ENCODE peak calls at places on chromosomes 3 and 15, in four cellular contexts. One of them, this sample, is unnamed.

GRCh38 chr3:48974076-48974864 is 15.8 kb upstream of the P4HTM start:
- DNase-seq in trophoblast cell: no peak
- DNase-seq in mesenchymal stem cell: no peak
- DNase-seq in H1: no peak
- DNase-seq in this sample: no peak

GRCh38 chr15:42605281-42605744 is 29.9 kb downstream of the STARD9 start:
- DNase-seq in trophoblast cell: no peak
- DNase-seq in mesenchymal stem cell: peak; percentile 50
- DNase-seq in H1: no peak
- DNase-seq in this sample: no peak

GRCh38 chr15:31326729-31327673 is at the start of gene KLF13:
- DNase-seq in trophoblast cell: peak; percentile 60
- DNase-seq in mesenchymal stem cell: peak; percentile 72
- DNase-seq in H1: no peak
- DNase-seq in this sample: no peak

GRCh38 chr15:45224596-45225217 is 27.3 kb upstream of the SLC28A2 start:
- DNase-seq in trophoblast cell: no peak
- DNase-seq in mesenchymal stem cell: no peak
- DNase-seq in H1: no peak
- DNase-seq in this sample: no peak

GRCh38 chr3:80770106-80771079 is 991.1 kb downstream of the GBE1 start:
- DNase-seq in trophoblast cell: peak; percentile 79
- DNase-seq in mesenchymal stem cell: no peak
- DNase-seq in H1: no peak
- DNase-seq in this sample: no peak

GRCh38 chr3:175741951-175742350 is 882.8 kb downstream of the NAALADL2 start:
- DNase-seq in trophoblast cell: peak; percentile 54
- DNase-seq in mesenchymal stem cell: peak; percentile 32
- DNase-seq in H1: no peak
- DNase-seq in this sample: no peak

GRCh38 chr15:44081223-44082013 is 113.7 kb downstream of the FRMD5 start:
- DNase-seq in trophoblast cell: no peak
- DNase-seq in mesenchymal stem cell: no peak
- DNase-seq in H1: no peak
- DNase-seq in this sample: no peak

GRCh38 chr3:143084856-143085731 is 34.5 kb upstream of the CHST2 start:
- DNase-seq in trophoblast cell: peak; percentile 6
- DNase-seq in mesenchymal stem cell: peak; percentile 88
- DNase-seq in H1: no peak
- DNase-seq in this sample: no peak

GRCh38 chr3:107884719-107885460 is 205.9 kb downstream of the CD47 start:
- DNase-seq in trophoblast cell: peak; percentile 31
- DNase-seq in mesenchymal stem cell: peak; percentile 65
- DNase-seq in H1: no peak
- DNase-seq in this sample: no peak

GRCh38 chr3:88003115-88003755 is 55.6 kb downstream of the CGGBP1 start:
- DNase-seq in trophoblast cell: no peak
- DNase-seq in mesenchymal stem cell: peak; percentile 69
- DNase-seq in H1: no peak
- DNase-seq in this sample: peak; percentile 41

GRCh38 chr3:186107148-186108105 is 1.5 kb downstream of the ETV5 start:
- DNase-seq in trophoblast cell: peak; percentile 67
- DNase-seq in mesenchymal stem cell: peak; percentile 77
- DNase-seq in H1: no peak
- DNase-seq in this sample: peak; percentile 86

GRCh38 chr3:186540444-186541226 is 3.5 kb downstream of the CRYGS start:
- DNase-seq in trophoblast cell: peak; percentile 67
- DNase-seq in mesenchymal stem cell: peak; percentile 78
- DNase-seq in H1: peak; percentile 39
- DNase-seq in this sample: peak; percentile 80

GRCh38 chr15:56759450-56759845 is 26.1 kb upstream of the ZNF280D start:
- DNase-seq in trophoblast cell: no peak
- DNase-seq in mesenchymal stem cell: peak; percentile 89
- DNase-seq in H1: no peak
- DNase-seq in this sample: no peak

GRCh38 chr3:172543419-172543818 is 20.2 kb upstream of the TNFSF10 start:
- DNase-seq in trophoblast cell: no peak
- DNase-seq in mesenchymal stem cell: no peak
- DNase-seq in H1: no peak
- DNase-seq in this sample: no peak

GRCh38 chr15:78993931-78994530 is 49.2 kb upstream of the CTSH start:
- DNase-seq in trophoblast cell: no peak
- DNase-seq in mesenchymal stem cell: no peak
- DNase-seq in H1: no peak
- DNase-seq in this sample: no peak

GRCh38 chr3:71303627-71304260 is 279.8 kb downstream of the FOXP1 start:
- DNase-seq in trophoblast cell: no peak
- DNase-seq in mesenchymal stem cell: no peak
- DNase-seq in H1: no peak
- DNase-seq in this sample: no peak

GRCh38 chr3:150411106-150411460 is 3.0 kb downstream of the TSC22D2 start:
- DNase-seq in trophoblast cell: no peak
- DNase-seq in mesenchymal stem cell: no peak
- DNase-seq in H1: no peak
- DNase-seq in this sample: no peak

GRCh38 chr3:150412599-150413069 is 4.5 kb downstream of the TSC22D2 start:
- DNase-seq in trophoblast cell: no peak
- DNase-seq in mesenchymal stem cell: peak; percentile 87
- DNase-seq in H1: no peak
- DNase-seq in this sample: no peak

GRCh38 chr3:150414989-150415388 is 6.9 kb downstream of the TSC22D2 start:
- DNase-seq in trophoblast cell: no peak
- DNase-seq in mesenchymal stem cell: no peak
- DNase-seq in H1: no peak
- DNase-seq in this sample: no peak

GRCh38 chr3:150411971-150412370 is 3.9 kb downstream of the TSC22D2 start:
- DNase-seq in trophoblast cell: no peak
- DNase-seq in mesenchymal stem cell: peak; percentile 44
- DNase-seq in H1: no peak
- DNase-seq in this sample: no peak

GRCh38 chr3:150414273-150414672 is 6.2 kb downstream of the TSC22D2 start:
- DNase-seq in trophoblast cell: no peak
- DNase-seq in mesenchymal stem cell: peak; percentile 56
- DNase-seq in H1: no peak
- DNase-seq in this sample: no peak
- H3K9ac ChIP-seq in trophoblast cell: no peak overlapping the region
- H3K9ac ChIP-seq in mesenchymal stem cell: peak overlapping the region; percentile 100
- H3K9ac ChIP-seq in H1: no peak overlapping the region
- H3K9ac ChIP-seq in this sample: no peak overlapping the region

GRCh38 chr3:124748560-124749198 is 18.4 kb downstream of the UMPS start:
- DNase-seq in trophoblast cell: no peak
- DNase-seq in mesenchymal stem cell: no peak
- DNase-seq in H1: no peak
- DNase-seq in this sample: no peak

GRCh38 chr3:124741027-124741426 is 10.8 kb downstream of the UMPS start:
- DNase-seq in trophoblast cell: no peak
- DNase-seq in mesenchymal stem cell: no peak
- DNase-seq in H1: no peak
- DNase-seq in this sample: no peak

GRCh38 chr3:124747111-124747981 is 17.1 kb downstream of the UMPS start:
- DNase-seq in trophoblast cell: no peak
- DNase-seq in mesenchymal stem cell: no peak
- DNase-seq in H1: no peak
- DNase-seq in this sample: no peak

GRCh38 chr3:124745092-124745491 is 14.8 kb downstream of the UMPS start:
- DNase-seq in trophoblast cell: no peak
- DNase-seq in mesenchymal stem cell: no peak
- DNase-seq in H1: no peak
- DNase-seq in this sample: no peak

GRCh38 chr3:124745756-124746155 is 15.5 kb downstream of the UMPS start:
- DNase-seq in trophoblast cell: no peak
- DNase-seq in mesenchymal stem cell: no peak
- DNase-seq in H1: no peak
- DNase-seq in this sample: no peak
- H3K36me3 ChIP-seq in trophoblast cell: peaks cover 23% of the 10 kb centered on the region
- H3K36me3 ChIP-seq in mesenchymal stem cell: peaks cover 53% of the 10 kb centered on the region
- H3K36me3 ChIP-seq in H1: peaks cover 56% of the 10 kb centered on the region
- H3K36me3 ChIP-seq in this sample: peaks cover 66% of the 10 kb centered on the region

DNA sequence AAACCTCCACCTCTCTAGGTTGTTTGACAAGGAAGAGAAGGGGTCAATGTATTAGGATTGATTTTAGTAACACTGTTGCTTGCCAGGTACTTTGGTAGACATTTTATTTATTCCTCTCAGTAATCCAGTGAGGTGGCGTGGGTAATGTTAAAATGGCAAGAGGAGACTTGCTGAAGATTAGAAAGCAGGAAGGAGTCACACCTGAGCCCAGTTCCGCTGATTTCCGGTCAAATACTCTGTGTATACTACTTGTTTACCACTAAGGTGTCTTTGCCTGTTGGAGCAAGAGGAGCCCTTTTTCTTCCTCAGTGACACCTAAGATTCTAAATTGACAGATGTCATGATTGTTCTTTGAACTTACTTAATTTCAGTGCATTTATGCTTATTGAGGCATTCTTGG is 1.7 kb downstream of the OXNAD1 start:
- DNase-seq in trophoblast cell: no peak
- DNase-seq in mesenchymal stem cell: no peak
- DNase-seq in H1: no peak
- DNase-seq in this sample: no peak
- H2BK12ac ChIP-seq in trophoblast cell: no peak overlapping the region
- H2BK12ac ChIP-seq in mesenchymal stem cell: no peak overlapping the region
- H2BK12ac ChIP-seq in H1: no peak overlapping the region
- H2BK12ac ChIP-seq in this sample: no peak overlapping the region

DNA sequence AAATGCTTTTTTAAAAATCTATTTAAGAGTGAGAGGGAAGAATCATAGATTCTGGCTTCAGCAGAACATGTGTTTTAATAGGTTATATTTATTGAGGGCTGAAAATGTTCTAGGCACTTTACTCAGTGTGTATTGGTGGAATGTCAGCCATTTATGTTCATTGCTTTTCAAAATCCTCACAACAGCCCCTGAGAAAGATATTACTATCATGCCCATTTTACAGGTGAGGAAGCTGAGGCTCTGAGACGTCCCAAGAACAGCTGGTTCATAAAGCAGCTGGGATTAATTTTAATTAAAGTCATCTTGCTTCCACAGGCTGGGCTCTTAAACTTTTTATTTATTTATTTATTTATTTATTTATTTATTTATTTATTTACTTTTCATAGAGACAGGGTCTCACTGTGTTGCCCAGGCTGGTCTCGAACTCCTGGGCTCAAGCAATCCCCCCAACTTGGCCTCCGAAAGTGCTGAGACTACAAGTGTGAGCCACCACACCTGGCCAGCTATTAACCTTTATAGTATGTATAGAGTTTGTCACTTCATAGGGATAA is 364.6 kb downstream of the SHQ1 start:
- DNase-seq in trophoblast cell: no peak
- DNase-seq in mesenchymal stem cell: no peak
- DNase-seq in H1: no peak
- DNase-seq in this sample: no peak
- H3K9ac ChIP-seq in trophoblast cell: no peak overlapping the region
- H3K9ac ChIP-seq in mesenchymal stem cell: peak overlapping the region; percentile 51
- H3K9ac ChIP-seq in H1: no peak overlapping the region
- H3K9ac ChIP-seq in this sample: no peak overlapping the region

GRCh38 chr3:12939137-12939536 is 97.8 kb upstream of the RPL32 start:
- DNase-seq in trophoblast cell: no peak
- DNase-seq in mesenchymal stem cell: no peak
- DNase-seq in H1: no peak
- DNase-seq in this sample: no peak

GRCh38 chr3:12938258-12938711 is 96.9 kb upstream of the RPL32 start:
- DNase-seq in trophoblast cell: no peak
- DNase-seq in mesenchymal stem cell: no peak
- DNase-seq in H1: no peak
- DNase-seq in this sample: no peak

GRCh38 chr3:12941495-12942023 is 100.2 kb upstream of the RPL32 start:
- DNase-seq in trophoblast cell: no peak
- DNase-seq in mesenchymal stem cell: no peak
- DNase-seq in H1: no peak
- DNase-seq in this sample: no peak

GRCh38 chr3:12943124-12944021 is 102.0 kb upstream of the RPL32 start:
- DNase-seq in trophoblast cell: no peak
- DNase-seq in mesenchymal stem cell: no peak
- DNase-seq in H1: no peak
- DNase-seq in this sample: no peak

DNA sequence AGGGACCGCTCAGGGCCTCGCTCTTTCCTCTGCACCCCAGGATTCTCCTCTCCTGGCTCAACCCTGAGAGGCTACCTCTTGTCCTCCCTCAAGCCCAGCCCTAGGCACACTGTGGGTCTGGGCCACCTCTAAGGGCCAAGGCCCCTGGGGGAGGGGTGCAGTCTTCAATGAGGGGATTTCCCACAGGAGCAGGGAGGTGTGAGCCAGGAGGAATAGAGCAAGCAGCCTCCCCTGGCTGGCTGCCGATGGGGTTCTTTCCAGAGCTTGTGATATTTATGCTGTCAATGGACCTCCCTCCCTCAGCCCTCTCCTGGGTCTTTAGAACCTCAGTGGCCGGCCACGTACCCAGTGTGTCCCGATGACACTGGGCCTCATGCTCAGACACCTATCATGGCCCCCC is 99.5 kb upstream of the RPL32 start:
- DNase-seq in trophoblast cell: no peak
- DNase-seq in mesenchymal stem cell: no peak
- DNase-seq in H1: no peak
- DNase-seq in this sample: no peak
- H3K36me3 ChIP-seq in trophoblast cell: peaks cover 27% of the 10 kb centered on the region
- H3K36me3 ChIP-seq in mesenchymal stem cell: peaks cover 29% of the 10 kb centered on the region
- H3K36me3 ChIP-seq in H1: no peaks in the 10 kb centered on the region
- H3K36me3 ChIP-seq in this sample: peaks cover 60% of the 10 kb centered on the region

This sample was measured in neuronal stem cell.